ENCODE peak calls at places on chromosomes 7 and 10, in ten cellular contexts. One of them, this sample, is unnamed.

GRCh38 chr7:22943997-22944396 is 69.9 kb downstream of the HYCC1 start:
- DNase-seq in DMS79: no peak
- DNase-seq in stimulated activated CD4-positive, alpha-beta T cell treated with anti-CD3 and anti-CD28 coated beads, Interleukin-15, amount 100 ng/mL, for 1 hour: no peak
- DNase-seq in T-helper 2 cell: no peak
- DNase-seq in cardiac muscle cell: peak; percentile 66
- DNase-seq in mesendoderm: peak; percentile 45
- DNase-seq in T-cell: no peak
- DNase-seq in GM23248: peak; percentile 60
- DNase-seq in ELR: peak; percentile 82
- DNase-seq in NCI-H1105: no peak
- DNase-seq in this sample: peak; percentile 4

GRCh38 chr7:54921116-54921515 is 97.7 kb upstream of the EGFR start:
- DNase-seq in GM23248: peak; percentile 8
- DNase-seq in T-cell: no peak
- DNase-seq in mesendoderm: no peak
- DNase-seq in DMS79: no peak
- DNase-seq in cardiac muscle cell: no peak
- DNase-seq in NCI-H1105: no peak
- DNase-seq in T-helper 2 cell: no peak
- DNase-seq in stimulated activated CD4-positive, alpha-beta T cell treated with anti-CD3 and anti-CD28 coated beads, Interleukin-15, amount 100 ng/mL, for 1 hour: no peak
- DNase-seq in ELR: no peak
- DNase-seq in this sample: no peak

GRCh38 chr10:64196638-64197315 is 675.6 kb downstream of the REEP3 start:
- DNase-seq in NCI-H1105: no peak
- DNase-seq in stimulated activated CD4-positive, alpha-beta T cell treated with anti-CD3 and anti-CD28 coated beads, Interleukin-15, amount 100 ng/mL, for 1 hour: no peak
- DNase-seq in GM23248: no peak
- DNase-seq in ELR: no peak
- DNase-seq in T-helper 2 cell: no peak
- DNase-seq in cardiac muscle cell: no peak
- DNase-seq in DMS79: no peak
- DNase-seq in mesendoderm: no peak
- DNase-seq in T-cell: no peak
- DNase-seq in this sample: no peak

GRCh38 chr10:102227050-102227449 is 951 bp downstream of the ELOVL3 start:
- DNase-seq in GM23248: peak; percentile 91
- DNase-seq in T-helper 2 cell: no peak
- DNase-seq in NCI-H1105: no peak
- DNase-seq in mesendoderm: no peak
- DNase-seq in T-cell: no peak
- DNase-seq in ELR: peak; percentile 54
- DNase-seq in stimulated activated CD4-positive, alpha-beta T cell treated with anti-CD3 and anti-CD28 coated beads, Interleukin-15, amount 100 ng/mL, for 1 hour: no peak
- DNase-seq in DMS79: no peak
- DNase-seq in cardiac muscle cell: peak; percentile 94
- DNase-seq in this sample: no peak

GRCh38 chr10:50788951-50789904 is 49.5 kb downstream of the ASAH2B start:
- DNase-seq in stimulated activated CD4-positive, alpha-beta T cell treated with anti-CD3 and anti-CD28 coated beads, Interleukin-15, amount 100 ng/mL, for 1 hour: no peak
- DNase-seq in mesendoderm: peak; percentile 65
- DNase-seq in cardiac muscle cell: peak; percentile 76
- DNase-seq in T-helper 2 cell: no peak
- DNase-seq in DMS79: no peak
- DNase-seq in ELR: peak; percentile 55
- DNase-seq in GM23248: peak; percentile 80
- DNase-seq in T-cell: no peak
- DNase-seq in NCI-H1105: no peak
- DNase-seq in this sample: peak; percentile 59

GRCh38 chr7:8113184-8113583 is 144.6 kb downstream of the GLCCI1 start:
- DNase-seq in NCI-H1105: no peak
- DNase-seq in stimulated activated CD4-positive, alpha-beta T cell treated with anti-CD3 and anti-CD28 coated beads, Interleukin-15, amount 100 ng/mL, for 1 hour: no peak
- DNase-seq in T-helper 2 cell: no peak
- DNase-seq in DMS79: no peak
- DNase-seq in T-cell: no peak
- DNase-seq in ELR: no peak
- DNase-seq in GM23248: no peak
- DNase-seq in cardiac muscle cell: no peak
- DNase-seq in mesendoderm: no peak
- DNase-seq in this sample: no peak

GRCh38 chr10:69739561-69739960 is 62.1 kb upstream of the COL13A1 start:
- DNase-seq in ELR: no peak
- DNase-seq in DMS79: no peak
- DNase-seq in GM23248: no peak
- DNase-seq in cardiac muscle cell: no peak
- DNase-seq in T-helper 2 cell: no peak
- DNase-seq in T-cell: no peak
- DNase-seq in NCI-H1105: no peak
- DNase-seq in stimulated activated CD4-positive, alpha-beta T cell treated with anti-CD3 and anti-CD28 coated beads, Interleukin-15, amount 100 ng/mL, for 1 hour: no peak
- DNase-seq in mesendoderm: no peak
- DNase-seq in this sample: no peak

GRCh38 chr10:6678211-6678803 is 98.2 kb upstream of the PRKCQ start:
- DNase-seq in T-cell: peak; percentile 39
- DNase-seq in mesendoderm: peak; percentile 72
- DNase-seq in ELR: peak; percentile 50
- DNase-seq in GM23248: peak; percentile 59
- DNase-seq in NCI-H1105: no peak
- DNase-seq in stimulated activated CD4-positive, alpha-beta T cell treated with anti-CD3 and anti-CD28 coated beads, Interleukin-15, amount 100 ng/mL, for 1 hour: peak; percentile 20
- DNase-seq in T-helper 2 cell: peak; percentile 36
- DNase-seq in cardiac muscle cell: peak; percentile 65
- DNase-seq in DMS79: no peak
- DNase-seq in this sample: peak; percentile 68

GRCh38 chr10:43671659-43672555 is 23.2 kb upstream of the ZNF32 start:
- DNase-seq in T-helper 2 cell: no peak
- DNase-seq in stimulated activated CD4-positive, alpha-beta T cell treated with anti-CD3 and anti-CD28 coated beads, Interleukin-15, amount 100 ng/mL, for 1 hour: no peak
- DNase-seq in mesendoderm: peak; percentile 86
- DNase-seq in ELR: peak; percentile 79
- DNase-seq in NCI-H1105: no peak
- DNase-seq in cardiac muscle cell: peak; percentile 84
- DNase-seq in GM23248: peak; percentile 74
- DNase-seq in T-cell: peak; percentile 35
- DNase-seq in DMS79: no peak
- DNase-seq in this sample: peak; percentile 87

GRCh38 chr10:130745831-130746230 is 565.7 kb downstream of the TCERG1L start:
- DNase-seq in cardiac muscle cell: no peak
- DNase-seq in NCI-H1105: no peak
- DNase-seq in T-helper 2 cell: no peak
- DNase-seq in T-cell: no peak
- DNase-seq in ELR: no peak
- DNase-seq in DMS79: no peak
- DNase-seq in GM23248: no peak
- DNase-seq in mesendoderm: no peak
- DNase-seq in stimulated activated CD4-positive, alpha-beta T cell treated with anti-CD3 and anti-CD28 coated beads, Interleukin-15, amount 100 ng/mL, for 1 hour: no peak
- DNase-seq in this sample: no peak

GRCh38 chr7:30028749-30029635 is 780 bp downstream of the PLEKHA8 start:
- DNase-seq in mesendoderm: peak; percentile 87
- DNase-seq in cardiac muscle cell: peak; percentile 43
- DNase-seq in NCI-H1105: no peak
- DNase-seq in GM23248: peak; percentile 68
- DNase-seq in stimulated activated CD4-positive, alpha-beta T cell treated with anti-CD3 and anti-CD28 coated beads, Interleukin-15, amount 100 ng/mL, for 1 hour: no peak
- DNase-seq in ELR: peak; percentile 59
- DNase-seq in T-helper 2 cell: no peak
- DNase-seq in DMS79: no peak
- DNase-seq in T-cell: peak; percentile 4
- DNase-seq in this sample: peak; percentile 74

GRCh38 chr10:133123746-133124356 is 36.1 kb downstream of the ADGRA1 start:
- DNase-seq in mesendoderm: no peak
- DNase-seq in cardiac muscle cell: no peak
- DNase-seq in ELR: no peak
- DNase-seq in stimulated activated CD4-positive, alpha-beta T cell treated with anti-CD3 and anti-CD28 coated beads, Interleukin-15, amount 100 ng/mL, for 1 hour: no peak
- DNase-seq in GM23248: no peak
- DNase-seq in T-cell: no peak
- DNase-seq in DMS79: no peak
- DNase-seq in NCI-H1105: no peak
- DNase-seq in T-helper 2 cell: no peak
- DNase-seq in this sample: no peak

GRCh38 chr7:149753370-149754233 is 19.8 kb downstream of the ZNF467 start:
- DNase-seq in mesendoderm: peak; percentile 54
- DNase-seq in stimulated activated CD4-positive, alpha-beta T cell treated with anti-CD3 and anti-CD28 coated beads, Interleukin-15, amount 100 ng/mL, for 1 hour: no peak
- DNase-seq in GM23248: peak; percentile 63
- DNase-seq in T-cell: no peak
- DNase-seq in T-helper 2 cell: no peak
- DNase-seq in NCI-H1105: no peak
- DNase-seq in DMS79: no peak
- DNase-seq in cardiac muscle cell: peak; percentile 51
- DNase-seq in ELR: peak; percentile 43
- DNase-seq in this sample: peak; percentile 69

GRCh38 chr7:23474098-23474828 is 4.0 kb upstream of the IGF2BP3 start:
- DNase-seq in DMS79: peak; percentile 95
- DNase-seq in GM23248: peak; percentile 99
- DNase-seq in cardiac muscle cell: peak; percentile 98
- DNase-seq in mesendoderm: peak; percentile 100
- DNase-seq in T-cell: no peak
- DNase-seq in NCI-H1105: peak; percentile 98
- DNase-seq in T-helper 2 cell: no peak
- DNase-seq in ELR: peak; percentile 99
- DNase-seq in stimulated activated CD4-positive, alpha-beta T cell treated with anti-CD3 and anti-CD28 coated beads, Interleukin-15, amount 100 ng/mL, for 1 hour: no peak
- DNase-seq in this sample: peak; percentile 99

GRCh38 chr7:98619450-98620321 is 2.6 kb downstream of the NPTX2 start:
- DNase-seq in T-helper 2 cell: no peak
- DNase-seq in ELR: no peak
- DNase-seq in T-cell: no peak
- DNase-seq in NCI-H1105: peak; percentile 22
- DNase-seq in cardiac muscle cell: peak; percentile 75
- DNase-seq in mesendoderm: peak; percentile 25
- DNase-seq in GM23248: peak; percentile 30
- DNase-seq in stimulated activated CD4-positive, alpha-beta T cell treated with anti-CD3 and anti-CD28 coated beads, Interleukin-15, amount 100 ng/mL, for 1 hour: no peak
- DNase-seq in DMS79: peak; percentile 42
- DNase-seq in this sample: peak; percentile 67

GRCh38 chr7:108497082-108497725 is 28.7 kb downstream of the PNPLA8 start:
- DNase-seq in cardiac muscle cell: peak; percentile 72
- DNase-seq in T-cell: peak; percentile 31
- DNase-seq in stimulated activated CD4-positive, alpha-beta T cell treated with anti-CD3 and anti-CD28 coated beads, Interleukin-15, amount 100 ng/mL, for 1 hour: no peak
- DNase-seq in T-helper 2 cell: no peak
- DNase-seq in GM23248: peak; percentile 69
- DNase-seq in NCI-H1105: peak; percentile 28
- DNase-seq in ELR: peak; percentile 63
- DNase-seq in DMS79: peak; percentile 34
- DNase-seq in mesendoderm: peak; percentile 65
- DNase-seq in this sample: peak; percentile 62

GRCh38 chr10:100730739-100731602 is 14.4 kb upstream of the PAX2 start:
- DNase-seq in NCI-H1105: no peak
- DNase-seq in T-cell: no peak
- DNase-seq in ELR: no peak
- DNase-seq in DMS79: no peak
- DNase-seq in stimulated activated CD4-positive, alpha-beta T cell treated with anti-CD3 and anti-CD28 coated beads, Interleukin-15, amount 100 ng/mL, for 1 hour: no peak
- DNase-seq in T-helper 2 cell: no peak
- DNase-seq in GM23248: peak; percentile 58
- DNase-seq in cardiac muscle cell: peak; percentile 48
- DNase-seq in mesendoderm: peak; percentile 58
- DNase-seq in this sample: peak; percentile 56

GRCh38 chr10:43350686-43351085 is 20.8 kb upstream of the FXYD4 start:
- DNase-seq in GM23248: no peak
- DNase-seq in ELR: no peak
- DNase-seq in NCI-H1105: no peak
- DNase-seq in T-cell: no peak
- DNase-seq in cardiac muscle cell: no peak
- DNase-seq in mesendoderm: no peak
- DNase-seq in stimulated activated CD4-positive, alpha-beta T cell treated with anti-CD3 and anti-CD28 coated beads, Interleukin-15, amount 100 ng/mL, for 1 hour: no peak
- DNase-seq in T-helper 2 cell: no peak
- DNase-seq in DMS79: no peak
- DNase-seq in this sample: no peak

GRCh38 chr7:1889556-1890181 is 219.6 kb downstream of the ELFN1 start:
- DNase-seq in ELR: peak; percentile 79
- DNase-seq in T-cell: no peak
- DNase-seq in stimulated activated CD4-positive, alpha-beta T cell treated with anti-CD3 and anti-CD28 coated beads, Interleukin-15, amount 100 ng/mL, for 1 hour: no peak
- DNase-seq in DMS79: no peak
- DNase-seq in GM23248: peak; percentile 79
- DNase-seq in mesendoderm: no peak
- DNase-seq in NCI-H1105: no peak
- DNase-seq in cardiac muscle cell: peak; percentile 78
- DNase-seq in T-helper 2 cell: no peak
- DNase-seq in this sample: no peak

GRCh38 chr10:69644658-69645295 is 14.7 kb downstream of the FAM241B start:
- DNase-seq in mesendoderm: peak; percentile 72
- DNase-seq in DMS79: peak; percentile 13
- DNase-seq in cardiac muscle cell: peak; percentile 70
- DNase-seq in GM23248: peak; percentile 74
- DNase-seq in NCI-H1105: peak; percentile 40
- DNase-seq in T-helper 2 cell: peak; percentile 6
- DNase-seq in stimulated activated CD4-positive, alpha-beta T cell treated with anti-CD3 and anti-CD28 coated beads, Interleukin-15, amount 100 ng/mL, for 1 hour: no peak
- DNase-seq in ELR: peak; percentile 69
- DNase-seq in T-cell: no peak
- DNase-seq in this sample: peak; percentile 82

GRCh38 chr10:116001266-116001857 is 271.6 kb downstream of the GFRA1 start:
- DNase-seq in NCI-H1105: no peak
- DNase-seq in ELR: no peak
- DNase-seq in stimulated activated CD4-positive, alpha-beta T cell treated with anti-CD3 and anti-CD28 coated beads, Interleukin-15, amount 100 ng/mL, for 1 hour: no peak
- DNase-seq in T-cell: no peak
- DNase-seq in cardiac muscle cell: no peak
- DNase-seq in GM23248: no peak
- DNase-seq in DMS79: no peak
- DNase-seq in mesendoderm: no peak
- DNase-seq in T-helper 2 cell: no peak
- DNase-seq in this sample: peak; percentile 13

GRCh38 chr10:70655316-70655715 is 17.0 kb upstream of the ADAMTS14 start:
- DNase-seq in stimulated activated CD4-positive, alpha-beta T cell treated with anti-CD3 and anti-CD28 coated beads, Interleukin-15, amount 100 ng/mL, for 1 hour: no peak
- DNase-seq in cardiac muscle cell: no peak
- DNase-seq in T-cell: no peak
- DNase-seq in DMS79: no peak
- DNase-seq in T-helper 2 cell: no peak
- DNase-seq in mesendoderm: no peak
- DNase-seq in ELR: no peak
- DNase-seq in NCI-H1105: no peak
- DNase-seq in GM23248: no peak
- DNase-seq in this sample: no peak

GRCh38 chr10:71075066-71075758 is 137.2 kb upstream of the UNC5B start:
- DNase-seq in NCI-H1105: peak; percentile 74
- DNase-seq in cardiac muscle cell: no peak
- DNase-seq in T-helper 2 cell: no peak
- DNase-seq in GM23248: no peak
- DNase-seq in ELR: no peak
- DNase-seq in mesendoderm: no peak
- DNase-seq in DMS79: peak; percentile 28
- DNase-seq in stimulated activated CD4-positive, alpha-beta T cell treated with anti-CD3 and anti-CD28 coated beads, Interleukin-15, amount 100 ng/mL, for 1 hour: no peak
- DNase-seq in T-cell: no peak
- DNase-seq in this sample: no peak